ENCODE peak calls at places on chromosomes 1 and 21, in nine cellular contexts. One of them, this sample, is unnamed.

GRCh38 chr1:31755197-31755611 is 8.9 kb downstream of the ADGRB2 start:
- DNase-seq in naive thymus-derived CD4-positive, alpha-beta T cell: no peak
- DNase-seq in colonic mucosa: no peak
- DNase-seq in mesendoderm: peak; percentile 52
- DNase-seq in mesenchymal stem cell: no peak
- DNase-seq in neural progenitor cell: no peak
- DNase-seq in breast epithelium: peak; percentile 52
- DNase-seq in body of pancreas: no peak
- DNase-seq in uterus: no peak
- DNase-seq in this sample: no peak

GRCh38 chr1:29209173-29209572 is 21.6 kb downstream of the MECR start:
- DNase-seq in colonic mucosa: no peak
- DNase-seq in breast epithelium: no peak
- DNase-seq in uterus: no peak
- DNase-seq in mesendoderm: peak; percentile 60
- DNase-seq in neural progenitor cell: no peak
- DNase-seq in naive thymus-derived CD4-positive, alpha-beta T cell: no peak
- DNase-seq in body of pancreas: no peak
- DNase-seq in mesenchymal stem cell: peak; percentile 29
- DNase-seq in this sample: no peak

GRCh38 chr1:153490272-153491051 is 30.0 kb upstream of the S100A7 start:
- DNase-seq in mesendoderm: no peak
- DNase-seq in naive thymus-derived CD4-positive, alpha-beta T cell: no peak
- DNase-seq in uterus: peak; percentile 89
- DNase-seq in body of pancreas: peak; percentile 40
- DNase-seq in neural progenitor cell: no peak
- DNase-seq in mesenchymal stem cell: peak; percentile 58
- DNase-seq in colonic mucosa: peak; percentile 79
- DNase-seq in breast epithelium: peak; percentile 92
- DNase-seq in this sample: no peak

GRCh38 chr1:178692564-178693327 is 32.3 kb upstream of the RALGPS2 start:
- DNase-seq in naive thymus-derived CD4-positive, alpha-beta T cell: no peak
- DNase-seq in body of pancreas: no peak
- DNase-seq in mesenchymal stem cell: no peak
- DNase-seq in uterus: no peak
- DNase-seq in colonic mucosa: no peak
- DNase-seq in neural progenitor cell: no peak
- DNase-seq in mesendoderm: no peak
- DNase-seq in breast epithelium: no peak
- DNase-seq in this sample: no peak

GRCh38 chr1:22957066-22957465 is 15.6 kb downstream of the LACTBL1 start:
- DNase-seq in mesenchymal stem cell: no peak
- DNase-seq in uterus: no peak
- DNase-seq in naive thymus-derived CD4-positive, alpha-beta T cell: no peak
- DNase-seq in colonic mucosa: no peak
- DNase-seq in mesendoderm: no peak
- DNase-seq in breast epithelium: no peak
- DNase-seq in neural progenitor cell: no peak
- DNase-seq in body of pancreas: no peak
- DNase-seq in this sample: no peak

GRCh38 chr1:243819438-243819839 is 30.6 kb downstream of the AKT3 start:
- DNase-seq in breast epithelium: no peak
- DNase-seq in colonic mucosa: no peak
- DNase-seq in mesendoderm: peak; percentile 87
- DNase-seq in body of pancreas: no peak
- DNase-seq in mesenchymal stem cell: no peak
- DNase-seq in neural progenitor cell: peak; percentile 34
- DNase-seq in naive thymus-derived CD4-positive, alpha-beta T cell: no peak
- DNase-seq in uterus: no peak
- DNase-seq in this sample: no peak

GRCh38 chr1:24323281-24323680 is 4.1 kb downstream of the GRHL3 start:
- DNase-seq in mesendoderm: no peak
- DNase-seq in body of pancreas: no peak
- DNase-seq in colonic mucosa: no peak
- DNase-seq in neural progenitor cell: no peak
- DNase-seq in naive thymus-derived CD4-positive, alpha-beta T cell: no peak
- DNase-seq in breast epithelium: no peak
- DNase-seq in uterus: no peak
- DNase-seq in mesenchymal stem cell: no peak
- DNase-seq in this sample: no peak

GRCh38 chr1:201914456-201915235 is 25.9 kb downstream of the SHISA4 start:
- DNase-seq in mesendoderm: no peak
- DNase-seq in body of pancreas: no peak
- DNase-seq in mesenchymal stem cell: no peak
- DNase-seq in breast epithelium: no peak
- DNase-seq in neural progenitor cell: no peak
- DNase-seq in naive thymus-derived CD4-positive, alpha-beta T cell: no peak
- DNase-seq in colonic mucosa: no peak
- DNase-seq in uterus: peak; percentile 60
- DNase-seq in this sample: no peak

GRCh38 chr1:8481650-8482380 is 163.9 kb downstream of the SLC45A1 start:
- DNase-seq in breast epithelium: no peak
- DNase-seq in body of pancreas: no peak
- DNase-seq in colonic mucosa: no peak
- DNase-seq in naive thymus-derived CD4-positive, alpha-beta T cell: no peak
- DNase-seq in mesenchymal stem cell: no peak
- DNase-seq in mesendoderm: no peak
- DNase-seq in neural progenitor cell: no peak
- DNase-seq in uterus: no peak
- DNase-seq in this sample: no peak

GRCh38 chr1:240387036-240387435 is 224.9 kb downstream of the GREM2 start:
- DNase-seq in body of pancreas: no peak
- DNase-seq in mesendoderm: no peak
- DNase-seq in neural progenitor cell: no peak
- DNase-seq in colonic mucosa: no peak
- DNase-seq in naive thymus-derived CD4-positive, alpha-beta T cell: no peak
- DNase-seq in uterus: no peak
- DNase-seq in mesenchymal stem cell: no peak
- DNase-seq in breast epithelium: no peak
- DNase-seq in this sample: no peak

GRCh38 chr1:228035844-228036243 is 29.0 kb downstream of the WNT3A start:
- DNase-seq in body of pancreas: no peak
- DNase-seq in colonic mucosa: no peak
- DNase-seq in mesenchymal stem cell: no peak
- DNase-seq in neural progenitor cell: peak; percentile 73
- DNase-seq in breast epithelium: no peak
- DNase-seq in naive thymus-derived CD4-positive, alpha-beta T cell: no peak
- DNase-seq in mesendoderm: no peak
- DNase-seq in uterus: no peak
- DNase-seq in this sample: no peak

GRCh38 chr1:108734176-108734865 is 12.2 kb upstream of the STXBP3 start:
- DNase-seq in mesendoderm: no peak
- DNase-seq in uterus: no peak
- DNase-seq in naive thymus-derived CD4-positive, alpha-beta T cell: no peak
- DNase-seq in colonic mucosa: no peak
- DNase-seq in body of pancreas: no peak
- DNase-seq in neural progenitor cell: no peak
- DNase-seq in breast epithelium: no peak
- DNase-seq in mesenchymal stem cell: no peak
- DNase-seq in this sample: no peak

GRCh38 chr1:196393742-196394141 is 214.5 kb downstream of the KCNT2 start:
- DNase-seq in mesendoderm: no peak
- DNase-seq in breast epithelium: no peak
- DNase-seq in naive thymus-derived CD4-positive, alpha-beta T cell: no peak
- DNase-seq in mesenchymal stem cell: no peak
- DNase-seq in body of pancreas: no peak
- DNase-seq in uterus: no peak
- DNase-seq in neural progenitor cell: no peak
- DNase-seq in colonic mucosa: no peak
- DNase-seq in this sample: no peak

GRCh38 chr1:215081566-215082531 is 688 bp upstream of the KCNK2 start:
- DNase-seq in mesendoderm: peak; percentile 8
- DNase-seq in colonic mucosa: no peak
- DNase-seq in uterus: no peak
- DNase-seq in breast epithelium: no peak
- DNase-seq in naive thymus-derived CD4-positive, alpha-beta T cell: no peak
- DNase-seq in body of pancreas: no peak
- DNase-seq in neural progenitor cell: peak; percentile 44
- DNase-seq in mesenchymal stem cell: peak; percentile 10
- DNase-seq in this sample: no peak

GRCh38 chr21:41601573-41602371 is 93.8 kb upstream of the TMPRSS2 start:
- DNase-seq in uterus: no peak
- DNase-seq in colonic mucosa: no peak
- DNase-seq in mesendoderm: no peak
- DNase-seq in mesenchymal stem cell: no peak
- DNase-seq in neural progenitor cell: no peak
- DNase-seq in breast epithelium: peak; percentile 43
- DNase-seq in body of pancreas: no peak
- DNase-seq in naive thymus-derived CD4-positive, alpha-beta T cell: no peak
- DNase-seq in this sample: no peak

GRCh38 chr1:57874426-57874825 is 450.6 kb upstream of the DAB1 start:
- DNase-seq in mesendoderm: no peak
- DNase-seq in colonic mucosa: no peak
- DNase-seq in breast epithelium: no peak
- DNase-seq in mesenchymal stem cell: no peak
- DNase-seq in body of pancreas: no peak
- DNase-seq in uterus: no peak
- DNase-seq in neural progenitor cell: no peak
- DNase-seq in naive thymus-derived CD4-positive, alpha-beta T cell: no peak
- DNase-seq in this sample: no peak

DNA sequence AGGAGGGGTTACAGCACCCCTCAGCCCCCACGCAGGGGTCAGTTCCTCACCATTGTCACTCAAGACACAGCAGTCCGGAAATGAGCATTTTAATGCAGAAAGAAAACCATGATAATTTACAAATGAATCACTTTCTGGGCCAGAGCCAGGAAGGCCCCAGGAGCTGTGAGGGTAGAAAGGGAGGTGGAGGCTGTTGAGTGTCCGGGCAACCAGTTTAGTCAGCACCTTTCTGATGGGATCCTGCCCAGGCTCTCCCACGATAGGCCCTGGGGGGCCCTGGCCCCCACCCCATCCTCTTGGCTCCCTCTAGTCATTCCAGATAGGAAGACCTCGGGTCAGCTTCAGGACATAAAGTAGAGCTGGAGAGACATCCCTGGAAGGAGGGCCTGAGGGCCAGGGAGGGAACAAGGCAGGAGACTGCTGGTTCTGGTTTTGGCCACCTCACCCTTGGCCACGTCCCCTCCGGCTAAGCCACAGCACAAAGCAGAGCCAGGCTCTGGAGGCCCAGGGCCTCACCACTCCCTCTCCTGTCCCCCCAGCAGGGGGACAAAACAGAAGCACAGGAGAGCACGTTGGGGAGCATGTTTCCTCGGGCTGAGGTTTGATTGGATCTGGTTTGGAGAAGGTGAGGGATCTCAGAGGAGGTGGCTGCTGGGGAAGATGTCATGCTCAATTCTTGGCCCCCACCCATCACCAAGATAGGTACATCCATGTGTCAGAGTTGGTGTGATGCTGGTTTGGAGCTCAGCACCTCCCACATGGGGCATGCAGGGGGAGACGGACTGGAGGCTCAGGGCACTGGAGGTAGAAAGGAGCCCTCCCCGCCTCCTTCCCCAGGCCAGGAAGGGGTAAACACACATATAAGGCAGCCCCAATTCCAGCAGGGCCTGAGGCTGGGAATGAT is 20.6 kb downstream of the ETNK2 start:
- DNase-seq in naive thymus-derived CD4-positive, alpha-beta T cell: no peak
- DNase-seq in breast epithelium: peak; percentile 34
- DNase-seq in colonic mucosa: no peak
- DNase-seq in uterus: peak; percentile 87
- DNase-seq in mesenchymal stem cell: peak; percentile 84
- DNase-seq in body of pancreas: peak; percentile 48
- DNase-seq in mesendoderm: peak; percentile 29
- DNase-seq in neural progenitor cell: no peak
- DNase-seq in this sample: no peak
- H3K27ac ChIP-seq in naive thymus-derived CD4-positive, alpha-beta T cell: no peak overlapping the region
- H3K27ac ChIP-seq in breast epithelium: peak overlapping the region; percentile 84
- H3K27ac ChIP-seq in colonic mucosa: no peak overlapping the region
- H3K27ac ChIP-seq in uterus: peak overlapping the region; percentile 82
- H3K27ac ChIP-seq in mesenchymal stem cell: peak overlapping the region; percentile 43
- H3K27ac ChIP-seq in body of pancreas: peak overlapping the region; percentile 93
- H3K27ac ChIP-seq in mesendoderm: no peak overlapping the region
- H3K27ac ChIP-seq in neural progenitor cell: no peak overlapping the region
- H3K27ac ChIP-seq in this sample: no peak overlapping the region

DNA sequence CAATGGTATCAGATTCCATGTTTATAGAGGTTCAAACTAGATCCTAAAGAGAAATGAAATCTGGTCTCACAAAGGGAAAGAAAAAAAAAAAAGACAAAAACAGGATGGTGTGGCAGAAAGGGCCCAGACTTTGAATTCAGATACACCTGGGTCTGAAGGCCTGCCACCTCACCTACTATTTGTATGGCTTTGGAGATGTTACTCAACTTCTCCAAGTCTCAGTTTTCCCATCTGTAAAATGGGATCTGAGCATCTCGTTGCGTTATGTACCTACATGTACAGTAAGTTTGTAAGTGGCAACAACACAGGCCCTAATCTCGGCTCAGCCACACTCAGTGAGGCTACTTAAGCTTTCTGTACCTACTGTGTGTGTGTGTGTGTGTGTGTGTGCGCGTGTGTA is 147.5 kb upstream of the FGGY start:
- DNase-seq in neural progenitor cell: no peak
- DNase-seq in mesendoderm: no peak
- DNase-seq in colonic mucosa: no peak
- DNase-seq in uterus: no peak
- DNase-seq in mesenchymal stem cell: no peak
- DNase-seq in naive thymus-derived CD4-positive, alpha-beta T cell: no peak
- DNase-seq in body of pancreas: no peak
- DNase-seq in breast epithelium: no peak
- DNase-seq in this sample: no peak
- H3K36me3 ChIP-seq in neural progenitor cell: no peaks in the 10 kb centered on the region
- H3K36me3 ChIP-seq in mesendoderm: no peaks in the 10 kb centered on the region
- H3K36me3 ChIP-seq in colonic mucosa: no peaks in the 10 kb centered on the region
- H3K36me3 ChIP-seq in uterus: no peaks in the 10 kb centered on the region
- H3K36me3 ChIP-seq in mesenchymal stem cell: no peaks in the 10 kb centered on the region
- H3K36me3 ChIP-seq in naive thymus-derived CD4-positive, alpha-beta T cell: no peaks in the 10 kb centered on the region
- H3K36me3 ChIP-seq in body of pancreas: no peaks in the 10 kb centered on the region
- H3K36me3 ChIP-seq in breast epithelium: no peaks in the 10 kb centered on the region
- H3K36me3 ChIP-seq in this sample: no peaks in the 10 kb centered on the region

DNA sequence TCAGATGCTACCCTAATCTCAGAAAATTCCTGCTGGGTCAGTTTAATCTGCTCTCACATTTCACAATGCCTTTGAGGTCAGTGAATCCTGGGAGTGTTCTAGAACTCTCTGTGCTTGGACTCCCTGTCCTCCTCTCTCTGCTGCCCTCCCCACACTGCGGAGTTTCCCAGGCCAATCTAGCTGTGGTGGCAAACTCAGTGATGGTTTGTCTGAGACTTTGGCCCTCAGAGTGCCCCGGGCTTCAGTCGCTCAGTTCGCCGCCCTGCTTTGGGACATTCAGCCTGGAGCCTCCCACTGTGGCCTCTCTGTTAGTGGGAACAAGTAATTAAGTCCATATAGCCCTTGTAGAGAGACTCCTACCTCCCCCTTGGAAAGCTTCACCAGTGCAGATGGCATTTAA is 7.1 kb downstream of the C1orf226 start:
- DNase-seq in breast epithelium: no peak
- DNase-seq in colonic mucosa: no peak
- DNase-seq in uterus: no peak
- DNase-seq in neural progenitor cell: no peak
- DNase-seq in naive thymus-derived CD4-positive, alpha-beta T cell: no peak
- DNase-seq in mesenchymal stem cell: peak; percentile 46
- DNase-seq in body of pancreas: no peak
- DNase-seq in mesendoderm: no peak
- DNase-seq in this sample: no peak
- H3K27ac ChIP-seq in breast epithelium: no peak overlapping the region
- H3K27ac ChIP-seq in colonic mucosa: peak overlapping the region; percentile 50
- H3K27ac ChIP-seq in uterus: no peak overlapping the region
- H3K27ac ChIP-seq in neural progenitor cell: peak overlapping the region; percentile 18
- H3K27ac ChIP-seq in naive thymus-derived CD4-positive, alpha-beta T cell: no peak overlapping the region
- H3K27ac ChIP-seq in mesenchymal stem cell: no peak overlapping the region
- H3K27ac ChIP-seq in body of pancreas: no peak overlapping the region
- H3K27ac ChIP-seq in mesendoderm: no peak overlapping the region
- H3K27ac ChIP-seq in this sample: no peak overlapping the region

DNA sequence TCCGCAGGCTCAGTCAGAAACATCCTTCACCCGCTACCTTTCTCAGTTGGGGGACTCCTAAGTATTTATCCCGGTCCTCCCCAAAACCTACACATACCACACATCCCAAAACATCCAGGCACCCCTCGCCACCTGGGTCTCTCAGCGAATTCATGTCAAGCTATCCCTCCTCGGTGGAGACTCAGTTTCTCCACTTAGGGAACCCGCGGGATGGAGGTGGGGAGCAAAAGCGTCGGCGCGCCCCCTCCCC is 1.2 kb upstream of the ZBTB7B start:
- DNase-seq in mesendoderm: peak; percentile 71
- DNase-seq in breast epithelium: no peak
- DNase-seq in naive thymus-derived CD4-positive, alpha-beta T cell: no peak
- DNase-seq in mesenchymal stem cell: no peak
- DNase-seq in uterus: no peak
- DNase-seq in neural progenitor cell: no peak
- DNase-seq in colonic mucosa: no peak
- DNase-seq in body of pancreas: no peak
- DNase-seq in this sample: no peak
- H3K36me3 ChIP-seq in mesendoderm: no peaks in the 10 kb centered on the region
- H3K36me3 ChIP-seq in breast epithelium: no peaks in the 10 kb centered on the region
- H3K36me3 ChIP-seq in naive thymus-derived CD4-positive, alpha-beta T cell: no peaks in the 10 kb centered on the region
- H3K36me3 ChIP-seq in mesenchymal stem cell: no peaks in the 10 kb centered on the region
- H3K36me3 ChIP-seq in uterus: no peaks in the 10 kb centered on the region
- H3K36me3 ChIP-seq in neural progenitor cell: no peaks in the 10 kb centered on the region
- H3K36me3 ChIP-seq in colonic mucosa: no peaks in the 10 kb centered on the region
- H3K36me3 ChIP-seq in body of pancreas: no peaks in the 10 kb centered on the region
- H3K36me3 ChIP-seq in this sample: no peaks in the 10 kb centered on the region

This sample was measured in CD8-positive, alpha-beta memory T cell.